ENCODE peak calls at places on chromosomes 13 and 19, in eight cellular contexts. Y, V, A, C, I, U, F and K are unnamed samples.

GRCh38 chr19:18045307-18046013 is 37.5 kb downstream of the ARRDC2 start:
- DNase-seq in U (no peak), Y (no peak), A (no peak), V (no peak), C (no peak), I (no peak), F (no peak), K (no peak)

GRCh38 chr13:43031881-43032280 is 8.5 kb downstream of the DNAJC15 start:
- DNase-seq in I (no peak), Y (no peak), A (no peak), V (no peak), U (no peak), C (no peak), F (no peak), K (no peak)

GRCh38 chr19:20165971-20166592 is 932 bp upstream of the ZNF486 start:
- DNase-seq in F (no peak), C (no peak), U (no peak), I (no peak), Y (no peak), V (no peak), A (no peak), K (no peak)

GRCh38 chr13:85690368-85690767 is 108.9 kb downstream of the SLITRK6 start:
- DNase-seq in U (no peak), F (no peak), V (no peak), A (no peak), C (no peak), I (no peak), Y (no peak), K (no peak)

GRCh38 chr13:107462501-107462900 is 752.8 kb downstream of the LIG4 start:
- DNase-seq in A (no peak), Y (no peak), I (no peak), C (no peak), U (no peak), F (no peak), V (no peak), K (no peak)

GRCh38 chr19:1240925-1241324 is 626 bp upstream of the ATP5F1D start:
- DNase-seq in U (no peak), A (no peak), V (no peak), I (no peak), F (no peak), Y (no peak), C (peak), K (no peak)

GRCh38 chr13:58953638-58954037 is 1210.1 kb downstream of the DIAPH3 start:
- DNase-seq in I (no peak), Y (no peak), F (no peak), C (no peak), U (no peak), V (no peak), A (no peak), K (no peak)

GRCh38 chr19:46618670-46619231 is 6.1 kb downstream of the PTGIR start:
- DNase-seq in U (no peak), C (no peak), A (no peak), V (no peak), F (no peak), I (no peak), Y (no peak), K (peak)

GRCh38 chr13:20616059-20616797 is 49.3 kb downstream of the IFT88 start:
- DNase-seq in A (no peak), U (peak), Y (peak), C (no peak), V (no peak), F (peak), I (no peak), K (peak)

GRCh38 chr19:17938092-17938845 is 5.5 kb downstream of the CCDC124 start:
- DNase-seq in C (peak), I (peak), A (peak), V (peak), U (peak), Y (peak), F (peak), K (peak)

GRCh38 chr13:69980799-69981198 is 126.8 kb upstream of the ATXN8OS start:
- DNase-seq in U (no peak), A (no peak), C (no peak), Y (no peak), I (no peak), V (no peak), F (no peak), K (no peak)

GRCh38 chr19:1941146-1942077 is at the start of gene CSNK1G2:
- DNase-seq in Y (no peak), A (no peak), C (peak), I (no peak), V (no peak), U (no peak), F (no peak), K (no peak)

GRCh38 chr13:96816261-96816660 is 178.0 kb downstream of the OXGR1 start:
- DNase-seq in U (no peak), F (peak), A (no peak), C (peak), V (no peak), I (no peak), Y (no peak), K (no peak)

GRCh38 chr19:13692096-13692495 is 72.2 kb upstream of the MRI1 start:
- DNase-seq in F (peak), Y (peak), V (peak), U (no peak), A (no peak), C (no peak), I (peak), K (peak)

GRCh38 chr19:531753-532571 is at the start of gene CDC34:
- DNase-seq in F (no peak), Y (no peak), V (no peak), C (peak), U (peak), I (no peak), A (no peak), K (no peak)

GRCh38 chr19:4557971-4558941 is 1.2 kb downstream of the SEMA6B start:
- DNase-seq in V (no peak), Y (peak), U (no peak), I (no peak), C (no peak), F (no peak), A (no peak), K (no peak)

GRCh38 chr13:40127476-40127875 is 472.0 kb downstream of the COG6 start:
- DNase-seq in I (no peak), F (no peak), V (no peak), A (no peak), Y (no peak), U (no peak), C (no peak), K (no peak)

GRCh38 chr13:51523082-51523518 is 61.2 kb upstream of the WDFY2 start:
- DNase-seq in U (no peak), Y (peak), V (no peak), A (no peak), I (no peak), F (peak), C (peak), K (peak)

GRCh38 chr19:771332-771785 is 20.4 kb downstream of the MISP start:
- DNase-seq in Y (peak), U (peak), I (no peak), A (no peak), F (no peak), C (no peak), V (no peak), K (peak)

GRCh38 chr19:44808463-44809371 is at the start of gene BCAM:
- DNase-seq in Y (peak), U (peak), I (no peak), A (no peak), C (peak), F (peak), V (peak), K (peak)

GRCh38 chr19:53965091-53965490 is 2.4 kb downstream of the CACNG8 start:
- DNase-seq in A (no peak), I (no peak), F (no peak), Y (no peak), V (no peak), C (no peak), U (no peak), K (no peak)

GRCh38 chr19:1395194-1396018 is 5.9 kb downstream of the GAMT start:
- DNase-seq in A (no peak), C (no peak), Y (no peak), F (no peak), I (no peak), U (no peak), V (no peak), K (no peak)

GRCh38 chr13:25319781-25320180 is 18.4 kb downstream of the NUP58 start:
- DNase-seq in I (no peak), V (no peak), A (no peak), U (no peak), C (no peak), F (no peak), Y (no peak), K (no peak)

GRCh38 chr19:2270572-2271515 is 11.1 kb downstream of the PEAK3 start:
- DNase-seq in Y (peak), A (peak), U (peak), V (peak), I (peak), C (peak), F (peak), K (peak)

GRCh38 chr13:114018461-114019055 is 44.7 kb upstream of the C13orf46 start:
- DNase-seq in U (no peak), I (no peak), V (no peak), A (no peak), F (no peak), C (no peak), Y (no peak), K (no peak)